ENCODE peak calls at places on chromosomes 1 and 21, in four cellular contexts. H is activated T-helper 1 cell treated with anti-CD3 and anti-CD28 coated beads, Interleukin-12 subunit alpha, Interleukin-12 subunit beta, Interleukin-2, Interleukin-4 antibody, amounts not matched to agents 30 ng/mL and 10 ng/mL and 1 ng/mL, durations not matched to agents 14 hours and 24 hours and 36 hours; X is C1 segment of cervical spinal cord; J is KG1. I is an unnamed sample.

GRCh38 chr1:152111515-152111968 is 3.7 kb downstream of the TCHH start:
- DNase-seq in X (no peak), J (peak; percentile 39), H (peak; percentile 19), I (peak; percentile 61)

GRCh38 chr1:54003249-54003646 is 14.7 kb downstream of the LDLRAD1 start:
- DNase-seq in H (no peak), J (no peak), X (no peak), I (no peak)

GRCh38 chr1:25620211-25620610 is 3.6 kb downstream of the MAN1C1 start:
- DNase-seq in J (no peak), H (no peak), X (no peak), I (no peak)

GRCh38 chr1:174289644-174290310 is 130.5 kb downstream of the RABGAP1L start:
- DNase-seq in H (no peak), J (no peak), X (no peak), I (no peak)

GRCh38 chr1:43834280-43835140 is 99.1 kb upstream of the ARTN start:
- DNase-seq in J (no peak), H (no peak), X (no peak), I (peak; percentile 79)

GRCh38 chr1:110094931-110095654 is 17.1 kb upstream of the UBL4B start:
- DNase-seq in H (no peak), J (no peak), X (no peak), I (no peak)

GRCh38 chr1:13643017-13643416 is 57.0 kb upstream of the PRDM2 start:
- DNase-seq in X (no peak), H (no peak), J (no peak), I (no peak)

GRCh38 chr21:45390121-45390751 is 14.7 kb upstream of the COL18A1 start:
- DNase-seq in X (no peak), H (no peak), J (no peak), I (no peak)

GRCh38 chr1:207866471-207867135 is 44.3 kb downstream of the CD34 start:
- DNase-seq in J (no peak), H (peak; percentile 27), X (no peak), I (no peak)

GRCh38 chr1:201217851-201218250 is 27.2 kb downstream of the IGFN1 start:
- DNase-seq in H (no peak), X (no peak), J (no peak), I (no peak)

GRCh38 chr21:33937931-33938339 is 22.3 kb upstream of the ATP5PO start:
- DNase-seq in H (no peak), J (no peak), X (no peak), I (peak; percentile 22)

GRCh38 chr1:221018415-221018814 is 139.2 kb downstream of the HLX start:
- DNase-seq in J (no peak), X (no peak), H (no peak), I (no peak)

GRCh38 chr1:35401072-35401471 is 132.6 kb downstream of the ZMYM4 start:
- DNase-seq in J (no peak), X (no peak), H (no peak), I (no peak)

GRCh38 chr1:225851810-225852209 is 30.4 kb downstream of the TMEM63A start:
- DNase-seq in H (no peak), J (no peak), X (no peak), I (peak; percentile 11)

GRCh38 chr1:156528875-156529425 is 28.4 kb upstream of the MEF2D start:
- DNase-seq in X (no peak), J (no peak), H (no peak), I (no peak)

GRCh38 chr1:20476260-20477038 is 9.6 kb downstream of the CAMK2N1 start:
- DNase-seq in H (no peak), J (no peak), X (no peak), I (no peak)

I was measured in Kasumi-1.